ENCODE peak calls at places on chromosomes 7 and 10, in eight cellular contexts. W, C, Q, P, S, L, H and K are unnamed samples.

GRCh38 chr10:91051834-91052233 is 130.9 kb upstream of the ANKRD1 start:
- DNase-seq in Q (peak; percentile 72), P (no peak), L (no peak), C (no peak), H (no peak), S (no peak), W (no peak), K (peak; percentile 54)

GRCh38 chr7:47571355-47572100 is 10.4 kb downstream of the TNS3 start:
- DNase-seq in L (peak; percentile 64), W (no peak), Q (peak; percentile 84), S (peak; percentile 90), P (peak; percentile 84), C (no peak), H (peak; percentile 80), K (peak; percentile 76)

GRCh38 chr7:141094336-141095070 is 20.6 kb downstream of the TMEM178B start:
- DNase-seq in H (no peak), P (no peak), S (no peak), L (no peak), Q (no peak), W (no peak), C (no peak), K (no peak)

GRCh38 chr10:69352569-69353264 is 64.0 kb downstream of the TACR2 start:
- DNase-seq in S (peak; percentile 47), C (no peak), L (peak; percentile 82), H (no peak), W (no peak), Q (no peak), P (peak; percentile 67), K (peak; percentile 77)

GRCh38 chr7:45655539-45655938 is 81.4 kb downstream of the ADCY1 start:
- DNase-seq in C (no peak), H (no peak), L (no peak), W (no peak), Q (no peak), P (no peak), S (no peak), K (no peak)

GRCh38 chr10:19702215-19702614 is 114.0 kb upstream of the PLXDC2 start:
- DNase-seq in Q (no peak), H (no peak), S (peak; percentile 68), P (peak; percentile 23), C (no peak), L (peak; percentile 36), W (no peak), K (peak; percentile 20)

GRCh38 chr7:120986665-120987064 is 1.8 kb upstream of the CPED1 start:
- DNase-seq in C (no peak), S (no peak), L (no peak), Q (no peak), W (no peak), H (no peak), P (no peak), K (no peak)

GRCh38 chr7:47478017-47478344 is 103.9 kb downstream of the TNS3 start:
- DNase-seq in W (no peak), S (no peak), C (no peak), P (no peak), H (no peak), Q (no peak), L (peak; percentile 33), K (peak; percentile 40)

GRCh38 chr10:31063839-31064238 is 32.2 kb upstream of the ZNF438 start:
- DNase-seq in W (no peak), H (no peak), Q (no peak), C (no peak), P (no peak), L (no peak), S (no peak), K (no peak)

GRCh38 chr10:62666264-62666663 is 138.3 kb upstream of the ADO start:
- DNase-seq in H (no peak), S (no peak), W (no peak), Q (no peak), L (no peak), C (no peak), P (peak; percentile 30), K (no peak)

GRCh38 chr7:33558961-33559710 is 346.2 kb upstream of the BMPER start:
- DNase-seq in W (no peak), L (no peak), C (no peak), S (no peak), Q (no peak), P (no peak), H (no peak), K (no peak)

GRCh38 chr10:61903184-61903990 is 1.9 kb downstream of the ARID5B start:
- DNase-seq in C (peak; percentile 81), S (no peak), Q (peak; percentile 78), W (no peak), H (no peak), P (peak; percentile 78), L (peak; percentile 80), K (peak; percentile 73)

GRCh38 chr10:102234866-102235597 is 6.3 kb downstream of the PITX3 start:
- DNase-seq in W (no peak), L (no peak), S (no peak), Q (no peak), P (no peak), C (peak; percentile 60), H (no peak), K (no peak)

GRCh38 chr7:26549281-26549943 is 257.8 kb downstream of the SNX10 start:
- DNase-seq in W (no peak), S (no peak), C (no peak), L (no peak), P (peak; percentile 98), H (no peak), Q (no peak), K (no peak)

GRCh38 chr10:132396495-132397035 is 435 bp upstream of the PWWP2B start:
- DNase-seq in Q (peak; percentile 85), S (no peak), W (no peak), H (no peak), L (peak; percentile 62), C (peak; percentile 95), P (peak; percentile 45), K (peak; percentile 85)

GRCh38 chr7:36227223-36227622 is 74.2 kb downstream of the EEPD1 start:
- DNase-seq in S (no peak), H (peak; percentile 73), L (no peak), Q (peak; percentile 93), P (no peak), W (no peak), C (no peak), K (peak; percentile 66)

GRCh38 chr7:22444181-22444966 is 55.6 kb downstream of the STEAP1B start:
- DNase-seq in S (no peak), C (no peak), Q (no peak), P (peak; percentile 87), H (no peak), W (no peak), L (no peak), K (no peak)

GRCh38 chr7:3346082-3346481 is 45.0 kb downstream of the SDK1 start:
- DNase-seq in H (no peak), P (no peak), S (no peak), Q (no peak), W (no peak), C (no peak), L (no peak), K (no peak)

GRCh38 chr7:2965745-2966270 is 77.9 kb downstream of the CARD11 start:
- DNase-seq in P (no peak), Q (peak; percentile 0), L (no peak), S (no peak), C (no peak), H (no peak), W (no peak), K (no peak)

GRCh38 chr7:141754939-141755338 is 9.0 kb upstream of the TAS2R3 start:
- DNase-seq in P (peak; percentile 47), C (peak; percentile 59), Q (no peak), L (peak; percentile 20), S (no peak), H (no peak), W (no peak), K (peak; percentile 20)

GRCh38 chr7:133197972-133198544 is 54.8 kb upstream of the EXOC4 start:
- DNase-seq in C (no peak), S (no peak), P (no peak), W (no peak), Q (no peak), L (no peak), H (no peak), K (no peak)

GRCh38 chr7:24920702-24921679 is 59.0 kb downstream of the OSBPL3 start:
- DNase-seq in Q (no peak), L (no peak), P (peak; percentile 58), S (no peak), H (no peak), W (no peak), C (no peak), K (no peak)

GRCh38 chr7:151307536-151307935 is 34.1 kb upstream of the NUB1 start:
- DNase-seq in W (no peak), L (no peak), C (no peak), H (no peak), Q (no peak), S (no peak), P (no peak), K (no peak)
- H3K27me3 ChIP-seq in W (peaks cover 2% of the 10 kb centered on the region), L (peaks cover 35% of the 10 kb centered on the region), C (peaks cover 3% of the 10 kb centered on the region), H (peaks cover 2% of the 10 kb centered on the region), Q (peaks cover 27% of the 10 kb centered on the region), S (peaks cover 2% of the 10 kb centered on the region), P (peaks cover 24% of the 10 kb centered on the region), K (peaks cover 11% of the 10 kb centered on the region)

DNA sequence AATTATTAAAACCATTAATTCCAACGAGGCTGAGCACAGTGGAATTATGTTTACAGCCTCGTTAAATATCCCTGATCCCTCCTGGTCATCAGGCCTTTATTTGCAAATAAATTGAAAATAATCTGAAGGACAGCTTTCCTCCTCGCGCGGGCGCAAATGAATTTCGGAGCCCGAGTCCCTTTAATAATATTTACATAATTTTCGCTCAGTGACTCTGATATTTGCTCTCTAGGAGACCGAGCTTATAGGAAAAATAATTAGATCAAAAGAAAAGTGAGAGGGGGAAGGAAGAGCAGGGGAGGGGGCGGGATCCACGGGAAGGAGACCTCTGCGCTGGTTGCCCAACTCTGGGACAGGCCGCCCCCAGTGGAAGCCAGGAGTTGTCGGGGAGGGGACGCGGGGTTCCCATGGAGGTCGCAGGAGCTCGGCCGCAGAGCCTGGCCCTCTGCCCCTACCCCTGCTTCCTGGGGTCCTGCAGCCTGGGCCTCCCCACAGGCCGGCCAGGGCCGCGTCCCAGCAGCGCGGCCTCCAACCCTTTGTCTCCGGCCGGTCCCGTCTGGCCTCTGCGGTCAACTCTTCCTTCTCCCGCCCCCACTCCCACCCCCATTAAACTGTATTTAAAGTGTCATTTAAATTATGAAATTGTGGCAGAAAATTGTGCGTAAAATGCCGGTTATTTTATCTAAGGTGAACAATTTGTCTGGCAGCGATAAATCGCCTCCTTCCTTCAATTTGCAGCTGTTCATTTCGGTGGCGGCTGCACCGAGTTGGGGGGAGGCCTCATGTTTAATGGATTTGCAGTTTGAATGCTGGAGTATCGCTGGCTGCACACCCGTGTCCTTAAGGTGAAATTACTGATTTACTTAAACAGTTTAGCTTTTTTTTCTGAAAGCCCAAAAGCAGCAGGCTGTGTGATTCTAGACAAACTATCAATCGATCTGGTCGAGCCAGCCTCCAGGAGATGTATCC is 6.0 kb downstream of the UNCX start:
- DNase-seq in H (no peak), P (no peak), W (no peak), S (no peak), L (no peak), Q (no peak), C (peak; percentile 89), K (no peak)
- H3K27me3 ChIP-seq in H (peaks cover 56% of the 10 kb centered on the region), P (peaks cover 89% of the 10 kb centered on the region), W (peaks cover 40% of the 10 kb centered on the region), S (peaks cover 78% of the 10 kb centered on the region), L (peaks cover 78% of the 10 kb centered on the region), Q (peaks cover 88% of the 10 kb centered on the region), C (peaks cover 99% of the 10 kb centered on the region), K (peaks cover 63% of the 10 kb centered on the region)

GRCh38 chr10:73639286-73639685 is 2.0 kb downstream of the MYOZ1 start:
- DNase-seq in H (no peak), L (no peak), C (no peak), Q (no peak), S (no peak), P (no peak), W (no peak), K (no peak)
- H3K27me3 ChIP-seq in H (no peaks in the 10 kb centered on the region), L (peaks cover 4% of the 10 kb centered on the region), C (no peaks in the 10 kb centered on the region), Q (no peaks in the 10 kb centered on the region), S (no peaks in the 10 kb centered on the region), P (no peaks in the 10 kb centered on the region), W (no peaks in the 10 kb centered on the region), K (no peaks in the 10 kb centered on the region)

GRCh38 chr7:122310119-122311021 is 5.8 kb upstream of the FEZF1 start:
- DNase-seq in Q (no peak), W (no peak), L (peak; percentile 57), C (peak; percentile 90), H (no peak), P (no peak), S (no peak), K (peak; percentile 56)
- H3K27me3 ChIP-seq in Q (peaks cover 97% of the 10 kb centered on the region), W (peaks cover 50% of the 10 kb centered on the region), L (peaks cover 91% of the 10 kb centered on the region), C (peaks cover 97% of the 10 kb centered on the region), H (peaks cover 48% of the 10 kb centered on the region), P (no peaks in the 10 kb centered on the region), S (peaks cover 94% of the 10 kb centered on the region), K (peaks cover 99% of the 10 kb centered on the region)